ENCODE peak calls at places on chromosomes 11 and 22, in ten cellular contexts. One of them, this sample, is unnamed.

GRCh38 chr11:2215230-2215560 is 43.6 kb upstream of the TH start:
- DNase-seq in GM20000: peak; percentile 13
- DNase-seq in spleen: no peak
- DNase-seq in tibial nerve: no peak
- DNase-seq in fibroblast of pulmonary artery: no peak
- DNase-seq in brain microvascular endothelial cell: no peak
- DNase-seq in GM13976: peak; percentile 31
- DNase-seq in epithelial cell of esophagus: no peak
- DNase-seq in AG09319: no peak
- DNase-seq in mucosa of descending colon: no peak
- DNase-seq in this sample: peak; percentile 27

GRCh38 chr11:129705341-129705740 is 110.3 kb upstream of the TMEM45B start:
- DNase-seq in epithelial cell of esophagus: peak; percentile 79
- DNase-seq in mucosa of descending colon: no peak
- DNase-seq in fibroblast of pulmonary artery: no peak
- DNase-seq in spleen: no peak
- DNase-seq in GM20000: no peak
- DNase-seq in brain microvascular endothelial cell: no peak
- DNase-seq in tibial nerve: no peak
- DNase-seq in AG09319: no peak
- DNase-seq in GM13976: no peak
- DNase-seq in this sample: no peak

GRCh38 chr11:34324466-34324865 is 33.3 kb downstream of the ABTB2 start:
- DNase-seq in epithelial cell of esophagus: no peak
- DNase-seq in GM13976: no peak
- DNase-seq in tibial nerve: no peak
- DNase-seq in GM20000: no peak
- DNase-seq in mucosa of descending colon: no peak
- DNase-seq in spleen: no peak
- DNase-seq in fibroblast of pulmonary artery: no peak
- DNase-seq in brain microvascular endothelial cell: no peak
- DNase-seq in AG09319: no peak
- DNase-seq in this sample: no peak

GRCh38 chr11:33687733-33688479 is 12.7 kb downstream of the C11orf91 start:
- DNase-seq in GM20000: peak; percentile 54
- DNase-seq in fibroblast of pulmonary artery: peak; percentile 86
- DNase-seq in GM13976: peak; percentile 60
- DNase-seq in mucosa of descending colon: no peak
- DNase-seq in brain microvascular endothelial cell: peak; percentile 74
- DNase-seq in AG09319: no peak
- DNase-seq in spleen: no peak
- DNase-seq in tibial nerve: peak; percentile 82
- DNase-seq in epithelial cell of esophagus: peak; percentile 78
- DNase-seq in this sample: no peak

GRCh38 chr11:61370349-61371005 is 8.3 kb downstream of the TMEM138 start:
- DNase-seq in AG09319: no peak
- DNase-seq in GM20000: no peak
- DNase-seq in GM13976: no peak
- DNase-seq in mucosa of descending colon: no peak
- DNase-seq in epithelial cell of esophagus: no peak
- DNase-seq in brain microvascular endothelial cell: no peak
- DNase-seq in fibroblast of pulmonary artery: no peak
- DNase-seq in tibial nerve: no peak
- DNase-seq in spleen: no peak
- DNase-seq in this sample: no peak

GRCh38 chr11:84817998-84818397 is 809.1 kb downstream of the DLG2 start:
- DNase-seq in epithelial cell of esophagus: peak; percentile 92
- DNase-seq in spleen: no peak
- DNase-seq in mucosa of descending colon: no peak
- DNase-seq in AG09319: no peak
- DNase-seq in brain microvascular endothelial cell: peak; percentile 54
- DNase-seq in tibial nerve: no peak
- DNase-seq in fibroblast of pulmonary artery: peak; percentile 73
- DNase-seq in GM20000: no peak
- DNase-seq in GM13976: no peak
- DNase-seq in this sample: no peak

GRCh38 chr11:134028368-134028920 is 40.4 kb upstream of the JAM3 start:
- DNase-seq in AG09319: no peak
- DNase-seq in tibial nerve: no peak
- DNase-seq in GM13976: no peak
- DNase-seq in spleen: no peak
- DNase-seq in mucosa of descending colon: no peak
- DNase-seq in fibroblast of pulmonary artery: no peak
- DNase-seq in GM20000: no peak
- DNase-seq in epithelial cell of esophagus: no peak
- DNase-seq in brain microvascular endothelial cell: no peak
- DNase-seq in this sample: no peak

GRCh38 chr11:119107538-119108150 is 500 bp downstream of the C2CD2L start:
- DNase-seq in brain microvascular endothelial cell: no peak
- DNase-seq in epithelial cell of esophagus: no peak
- DNase-seq in fibroblast of pulmonary artery: no peak
- DNase-seq in spleen: no peak
- DNase-seq in AG09319: no peak
- DNase-seq in GM13976: peak; percentile 51
- DNase-seq in mucosa of descending colon: no peak
- DNase-seq in GM20000: peak; percentile 59
- DNase-seq in tibial nerve: no peak
- DNase-seq in this sample: no peak

GRCh38 chr11:83157755-83158473 is 983 bp downstream of the PCF11 start:
- DNase-seq in tibial nerve: peak; percentile 68
- DNase-seq in GM13976: peak; percentile 41
- DNase-seq in spleen: peak; percentile 83
- DNase-seq in fibroblast of pulmonary artery: peak; percentile 53
- DNase-seq in AG09319: no peak
- DNase-seq in epithelial cell of esophagus: peak; percentile 50
- DNase-seq in GM20000: peak; percentile 21
- DNase-seq in mucosa of descending colon: peak; percentile 67
- DNase-seq in brain microvascular endothelial cell: peak; percentile 29
- DNase-seq in this sample: peak; percentile 60

GRCh38 chr11:63888170-63889086 is 28.5 kb downstream of the RCOR2 start:
- DNase-seq in spleen: peak; percentile 92
- DNase-seq in AG09319: no peak
- DNase-seq in mucosa of descending colon: peak; percentile 86
- DNase-seq in fibroblast of pulmonary artery: peak; percentile 79
- DNase-seq in brain microvascular endothelial cell: peak; percentile 46
- DNase-seq in GM13976: peak; percentile 79
- DNase-seq in GM20000: peak; percentile 72
- DNase-seq in tibial nerve: peak; percentile 29
- DNase-seq in epithelial cell of esophagus: peak; percentile 95
- DNase-seq in this sample: peak; percentile 77

GRCh38 chr11:28090052-28090749 is 17.8 kb downstream of the KIF18A start:
- DNase-seq in tibial nerve: no peak
- DNase-seq in AG09319: no peak
- DNase-seq in mucosa of descending colon: no peak
- DNase-seq in epithelial cell of esophagus: peak; percentile 51
- DNase-seq in fibroblast of pulmonary artery: peak; percentile 63
- DNase-seq in GM13976: no peak
- DNase-seq in GM20000: no peak
- DNase-seq in brain microvascular endothelial cell: no peak
- DNase-seq in spleen: no peak
- DNase-seq in this sample: no peak

GRCh38 chr11:8056810-8057463 is 24.1 kb upstream of the TUB start:
- DNase-seq in brain microvascular endothelial cell: no peak
- DNase-seq in GM13976: no peak
- DNase-seq in mucosa of descending colon: no peak
- DNase-seq in fibroblast of pulmonary artery: peak; percentile 78
- DNase-seq in epithelial cell of esophagus: peak; percentile 52
- DNase-seq in AG09319: peak; percentile 82
- DNase-seq in spleen: peak; percentile 20
- DNase-seq in tibial nerve: peak; percentile 83
- DNase-seq in GM20000: no peak
- DNase-seq in this sample: no peak

GRCh38 chr11:121671276-121672168 is 218.8 kb upstream of the SORL1-AS1 start:
- DNase-seq in mucosa of descending colon: no peak
- DNase-seq in brain microvascular endothelial cell: no peak
- DNase-seq in AG09319: no peak
- DNase-seq in spleen: no peak
- DNase-seq in tibial nerve: no peak
- DNase-seq in GM20000: no peak
- DNase-seq in epithelial cell of esophagus: no peak
- DNase-seq in GM13976: no peak
- DNase-seq in fibroblast of pulmonary artery: peak; percentile 29
- DNase-seq in this sample: no peak

GRCh38 chr11:121672630-121673487 is 220.1 kb upstream of the SORL1-AS1 start:
- DNase-seq in AG09319: no peak
- DNase-seq in epithelial cell of esophagus: peak; percentile 17
- DNase-seq in spleen: no peak
- DNase-seq in GM13976: no peak
- DNase-seq in GM20000: no peak
- DNase-seq in fibroblast of pulmonary artery: peak; percentile 35
- DNase-seq in brain microvascular endothelial cell: no peak
- DNase-seq in tibial nerve: peak; percentile 4
- DNase-seq in mucosa of descending colon: no peak
- DNase-seq in this sample: no peak

GRCh38 chr11:121665211-121665838 is 212.6 kb upstream of the SORL1-AS1 start:
- DNase-seq in mucosa of descending colon: no peak
- DNase-seq in AG09319: no peak
- DNase-seq in GM13976: no peak
- DNase-seq in GM20000: no peak
- DNase-seq in spleen: no peak
- DNase-seq in tibial nerve: no peak
- DNase-seq in epithelial cell of esophagus: no peak
- DNase-seq in fibroblast of pulmonary artery: no peak
- DNase-seq in brain microvascular endothelial cell: no peak
- DNase-seq in this sample: no peak

GRCh38 chr11:121670792-121671275 is 218.1 kb upstream of the SORL1-AS1 start:
- DNase-seq in GM20000: no peak
- DNase-seq in brain microvascular endothelial cell: no peak
- DNase-seq in fibroblast of pulmonary artery: no peak
- DNase-seq in epithelial cell of esophagus: no peak
- DNase-seq in mucosa of descending colon: no peak
- DNase-seq in AG09319: no peak
- DNase-seq in spleen: no peak
- DNase-seq in GM13976: no peak
- DNase-seq in tibial nerve: no peak
- DNase-seq in this sample: no peak

GRCh38 chr11:121669422-121669821 is 216.7 kb upstream of the SORL1-AS1 start:
- DNase-seq in tibial nerve: no peak
- DNase-seq in GM13976: no peak
- DNase-seq in fibroblast of pulmonary artery: no peak
- DNase-seq in brain microvascular endothelial cell: no peak
- DNase-seq in mucosa of descending colon: no peak
- DNase-seq in spleen: no peak
- DNase-seq in AG09319: no peak
- DNase-seq in epithelial cell of esophagus: no peak
- DNase-seq in GM20000: no peak
- DNase-seq in this sample: no peak
- TF ChIP-seq CTCF in tibial nerve: no peak
- TF ChIP-seq CTCF in GM13976: no peak
- TF ChIP-seq CTCF in fibroblast of pulmonary artery: no peak
- TF ChIP-seq CTCF in brain microvascular endothelial cell: no peak
- TF ChIP-seq CTCF in mucosa of descending colon: no peak
- TF ChIP-seq CTCF in spleen: no peak
- TF ChIP-seq CTCF in AG09319: no peak
- TF ChIP-seq CTCF in epithelial cell of esophagus: no peak
- TF ChIP-seq CTCF in GM20000: no peak
- TF ChIP-seq CTCF in this sample: no peak

DNA sequence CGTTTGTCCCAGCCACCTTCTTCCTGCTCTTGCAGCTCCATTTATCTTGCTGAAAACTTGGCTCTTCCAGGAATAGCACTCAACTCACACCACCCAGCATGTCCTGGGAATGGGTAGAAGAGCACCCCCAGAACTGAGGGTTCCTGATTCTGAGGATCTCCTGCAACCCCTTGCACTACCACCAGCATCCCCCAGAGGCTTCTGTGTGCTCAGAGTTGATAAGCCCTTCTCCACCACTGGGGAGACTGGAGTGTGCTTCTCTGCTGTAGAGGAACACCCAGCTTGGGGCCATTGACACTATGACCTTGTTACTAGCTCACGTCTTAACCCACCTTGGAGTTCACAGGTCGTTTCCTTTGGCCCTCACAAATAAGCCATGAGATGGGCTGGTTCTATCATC is 121.0 kb downstream of the GRIK4 start:
- DNase-seq in GM13976: peak; percentile 67
- DNase-seq in GM20000: peak; percentile 59
- DNase-seq in epithelial cell of esophagus: no peak
- DNase-seq in mucosa of descending colon: no peak
- DNase-seq in AG09319: no peak
- DNase-seq in fibroblast of pulmonary artery: no peak
- DNase-seq in brain microvascular endothelial cell: no peak
- DNase-seq in tibial nerve: no peak
- DNase-seq in spleen: no peak
- DNase-seq in this sample: no peak
- TF ChIP-seq CTCF in GM13976: no peak
- TF ChIP-seq CTCF in GM20000: no peak
- TF ChIP-seq CTCF in epithelial cell of esophagus: no peak
- TF ChIP-seq CTCF in mucosa of descending colon: no peak
- TF ChIP-seq CTCF in AG09319: no peak
- TF ChIP-seq CTCF in fibroblast of pulmonary artery: no peak
- TF ChIP-seq CTCF in brain microvascular endothelial cell: peak; percentile 52
- TF ChIP-seq CTCF in tibial nerve: no peak
- TF ChIP-seq CTCF in spleen: no peak
- TF ChIP-seq CTCF in this sample: no peak

DNA sequence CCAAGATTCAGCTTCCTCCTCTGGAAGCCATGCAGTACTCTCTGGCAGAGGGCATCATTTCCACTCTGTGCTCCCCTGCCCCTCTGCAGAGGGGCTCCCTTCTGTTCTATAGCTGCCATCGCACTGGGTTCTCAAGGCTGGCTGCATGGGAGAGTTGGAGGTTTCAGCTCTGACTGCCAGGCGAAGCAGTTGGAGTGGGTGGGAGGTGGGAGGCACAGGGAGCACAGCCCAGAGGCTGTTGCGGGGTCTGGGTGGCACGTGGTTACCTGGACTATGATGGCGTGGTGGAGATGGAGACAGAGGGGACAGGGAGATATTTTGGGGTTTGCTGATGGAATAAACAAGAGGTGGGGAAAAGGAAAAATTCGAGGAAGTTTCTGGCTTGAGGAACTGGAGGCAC is 4.8 kb downstream of the PMM1 start:
- DNase-seq in GM20000: no peak
- DNase-seq in AG09319: no peak
- DNase-seq in brain microvascular endothelial cell: no peak
- DNase-seq in tibial nerve: no peak
- DNase-seq in spleen: no peak
- DNase-seq in fibroblast of pulmonary artery: no peak
- DNase-seq in GM13976: no peak
- DNase-seq in mucosa of descending colon: no peak
- DNase-seq in epithelial cell of esophagus: no peak
- DNase-seq in this sample: no peak
- TF ChIP-seq CTCF in GM20000: no peak
- TF ChIP-seq CTCF in AG09319: no peak
- TF ChIP-seq CTCF in brain microvascular endothelial cell: no peak
- TF ChIP-seq CTCF in tibial nerve: no peak
- TF ChIP-seq CTCF in spleen: no peak
- TF ChIP-seq CTCF in fibroblast of pulmonary artery: no peak
- TF ChIP-seq CTCF in GM13976: no peak
- TF ChIP-seq CTCF in mucosa of descending colon: no peak
- TF ChIP-seq CTCF in epithelial cell of esophagus: no peak
- TF ChIP-seq CTCF in this sample: no peak

DNA sequence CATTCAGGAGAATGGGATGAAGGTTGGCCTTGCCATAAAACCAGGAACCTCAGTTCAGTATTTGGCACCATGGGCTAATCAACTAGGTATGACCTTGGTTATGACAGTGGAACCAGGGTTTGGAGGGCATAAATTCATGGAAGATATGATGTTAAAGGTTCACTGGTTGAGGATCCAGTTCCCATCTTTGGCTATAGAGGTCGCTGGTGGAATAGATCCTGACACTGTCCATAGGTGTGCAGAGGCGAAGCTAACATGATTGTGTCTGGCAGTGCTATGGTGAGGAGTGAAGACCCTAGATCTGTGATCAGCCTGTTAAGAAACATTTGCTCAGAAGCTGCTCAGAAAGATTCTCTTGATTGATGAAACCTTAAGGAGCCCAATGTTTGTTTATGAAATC is 5.7 kb downstream of the NF2 start:
- DNase-seq in epithelial cell of esophagus: peak; percentile 41
- DNase-seq in fibroblast of pulmonary artery: no peak
- DNase-seq in spleen: no peak
- DNase-seq in tibial nerve: no peak
- DNase-seq in mucosa of descending colon: no peak
- DNase-seq in AG09319: no peak
- DNase-seq in brain microvascular endothelial cell: no peak
- DNase-seq in GM13976: no peak
- DNase-seq in GM20000: no peak
- DNase-seq in this sample: no peak
- TF ChIP-seq CTCF in epithelial cell of esophagus: peak; percentile 41
- TF ChIP-seq CTCF in fibroblast of pulmonary artery: peak; percentile 44
- TF ChIP-seq CTCF in spleen: no peak
- TF ChIP-seq CTCF in tibial nerve: no peak
- TF ChIP-seq CTCF in mucosa of descending colon: no peak
- TF ChIP-seq CTCF in AG09319: no peak
- TF ChIP-seq CTCF in brain microvascular endothelial cell: peak; percentile 52
- TF ChIP-seq CTCF in GM13976: no peak
- TF ChIP-seq CTCF in GM20000: no peak
- TF ChIP-seq CTCF in this sample: no peak